ENCODE peak calls at places on chromosome 6, in four cellular contexts. C is NCI-H1694 treated with DMSO at 0.1 percent for 48 hours; Y is C1 segment of cervical spinal cord; K is activated CD4-positive, alpha-beta T cell treated with anti-CD3 and anti-CD28 coated beads for 4 hours. V is an unnamed sample.

GRCh38 chr6:139751179-139751578 is 376.7 kb upstream of the CITED2 start:
- DNase-seq in K (no peak), C (no peak), Y (no peak), V (peak)

GRCh38 chr6:33271098-33271607 is 523 bp downstream of the VPS52 start:
- DNase-seq in K (no peak), Y (no peak), C (no peak), V (no peak)

GRCh38 chr6:165769401-165769800 is 106.4 kb upstream of the PDE10A start:
- DNase-seq in C (no peak), K (no peak), Y (no peak), V (no peak)

GRCh38 chr6:10000461-10000992 is 414.3 kb downstream of the TFAP2A start:
- DNase-seq in C (no peak), K (no peak), Y (no peak), V (peak)

GRCh38 chr6:73032586-73032985 is 192.7 kb downstream of the KHDC1L start:
- DNase-seq in C (no peak), K (no peak), Y (no peak), V (peak)

GRCh38 chr6:79894939-79895338 is 52.4 kb downstream of the ELOVL4 start:
- DNase-seq in K (no peak), Y (no peak), C (no peak), V (peak)

GRCh38 chr6:105844275-105844848 is 241.8 kb upstream of the PRDM1 start:
- DNase-seq in K (no peak), Y (no peak), C (no peak), V (no peak)

GRCh38 chr6:134123666-134124208 is 71.3 kb upstream of the SLC2A12 start:
- DNase-seq in Y (no peak), C (peak), K (peak), V (peak)

GRCh38 chr6:163356324-163356723 is 58.2 kb upstream of the QKI start:
- DNase-seq in C (no peak), K (no peak), Y (peak), V (peak)

GRCh38 chr6:111776236-111777189 is 96.7 kb downstream of the FYN start:
- DNase-seq in C (peak), K (no peak), Y (no peak), V (no peak)

GRCh38 chr6:35400901-35401311 is 51.2 kb upstream of the FANCE start:
- DNase-seq in C (no peak), Y (no peak), K (no peak), V (peak)

GRCh38 chr6:133368664-133369063 is 127.5 kb downstream of the EYA4 start:
- DNase-seq in Y (no peak), K (no peak), C (no peak), V (peak)

GRCh38 chr6:166333172-166333995 is 9.0 kb downstream of the SFT2D1 start:
- DNase-seq in K (no peak), C (no peak), Y (no peak), V (no peak)

GRCh38 chr6:24357336-24358218 is at the start of gene DCDC2:
- DNase-seq in Y (no peak), K (peak), C (no peak), V (peak)